ENCODE peak calls at places on chromosome 12, in seven cellular contexts. One of them, this sample, is unnamed.
A peak's percentile ranks its signal among the peaks of the same experiment; 100 is the strongest.

GRCh38 chr12:94143444-94143843 is 4.9 kb upstream of the PLXNC1 start:
- DNase-seq in skeletal muscle cell: no peak
- DNase-seq in SJCRH30: no peak
- DNase-seq in mesothelial cell of epicardium: no peak
- DNase-seq in ecto neural progenitor cell: no peak
- DNase-seq in NCI-H2171: no peak
- DNase-seq in ELF-1: no peak
- DNase-seq in this sample: no peak

GRCh38 chr12:53450936-53451335 is 966 bp upstream of the PCBP2 start:
- DNase-seq in ecto neural progenitor cell: no peak
- DNase-seq in mesothelial cell of epicardium: no peak
- DNase-seq in SJCRH30: no peak
- DNase-seq in NCI-H2171: no peak
- DNase-seq in ELF-1: no peak
- DNase-seq in skeletal muscle cell: no peak
- DNase-seq in this sample: no peak

GRCh38 chr12:94873368-94874085 is 130.0 kb downstream of the NDUFA12 start:
- DNase-seq in ecto neural progenitor cell: peak; percentile 74
- DNase-seq in ELF-1: peak; percentile 28
- DNase-seq in skeletal muscle cell: no peak
- DNase-seq in SJCRH30: no peak
- DNase-seq in NCI-H2171: no peak
- DNase-seq in mesothelial cell of epicardium: peak; percentile 27
- DNase-seq in this sample: no peak

GRCh38 chr12:64608901-64609542 is 1.3 kb upstream of the RASSF3 start:
- DNase-seq in ecto neural progenitor cell: peak; percentile 64
- DNase-seq in SJCRH30: peak; percentile 33
- DNase-seq in ELF-1: peak; percentile 77
- DNase-seq in skeletal muscle cell: no peak
- DNase-seq in mesothelial cell of epicardium: no peak
- DNase-seq in NCI-H2171: no peak
- DNase-seq in this sample: no peak

GRCh38 chr12:47851303-47851952 is 31.7 kb upstream of the HDAC7 start:
- DNase-seq in skeletal muscle cell: no peak
- DNase-seq in ELF-1: no peak
- DNase-seq in mesothelial cell of epicardium: no peak
- DNase-seq in SJCRH30: no peak
- DNase-seq in ecto neural progenitor cell: no peak
- DNase-seq in NCI-H2171: no peak
- DNase-seq in this sample: no peak

GRCh38 chr12:105476616-105477015 is 146.1 kb downstream of the C12orf75 start:
- DNase-seq in SJCRH30: no peak
- DNase-seq in mesothelial cell of epicardium: no peak
- DNase-seq in NCI-H2171: no peak
- DNase-seq in skeletal muscle cell: no peak
- DNase-seq in ecto neural progenitor cell: no peak
- DNase-seq in ELF-1: no peak
- DNase-seq in this sample: no peak

GRCh38 chr12:114703060-114703493 is 19.1 kb upstream of the TBX3 start:
- DNase-seq in skeletal muscle cell: no peak
- DNase-seq in ecto neural progenitor cell: no peak
- DNase-seq in ELF-1: peak; percentile 82
- DNase-seq in NCI-H2171: no peak
- DNase-seq in SJCRH30: no peak
- DNase-seq in mesothelial cell of epicardium: no peak
- DNase-seq in this sample: no peak

GRCh38 chr12:9741726-9742125 is 8.8 kb upstream of the CLECL1 start:
- DNase-seq in mesothelial cell of epicardium: no peak
- DNase-seq in ELF-1: no peak
- DNase-seq in skeletal muscle cell: no peak
- DNase-seq in ecto neural progenitor cell: no peak
- DNase-seq in SJCRH30: no peak
- DNase-seq in NCI-H2171: no peak
- DNase-seq in this sample: no peak

GRCh38 chr12:74349925-74350324 is 187.7 kb upstream of the ATXN7L3B start:
- DNase-seq in ELF-1: no peak
- DNase-seq in ecto neural progenitor cell: no peak
- DNase-seq in SJCRH30: no peak
- DNase-seq in skeletal muscle cell: no peak
- DNase-seq in NCI-H2171: no peak
- DNase-seq in mesothelial cell of epicardium: no peak
- DNase-seq in this sample: peak; percentile 64